ENCODE peak calls at places on chromosomes 6 and 20, in eight cellular contexts. L is mammary epithelial cell; M is HepG2; F is Caco-2; C is head of caudate nucleus; B is GM12865; I is activated CD8-positive, alpha-beta T cell treated with anti-CD3 and anti-CD28 coated beads for 36 hours; S is NCI-H1417 treated with DMSO at 0.1 percent for 48 hours. O is an unnamed sample.

GRCh38 chr6:70956451-70957283 is at the start of gene B3GAT2:
- DNase-seq in L (peak), B (peak), I (peak), C (peak), F (no peak), S (peak), M (no peak), O (no peak)

GRCh38 chr6:136740050-136740974 is 52.0 kb downstream of the MAP3K5 start:
- DNase-seq in I (no peak), F (no peak), L (no peak), C (no peak), B (no peak), S (no peak), M (no peak), O (no peak)

GRCh38 chr6:25170640-25171039 is 108.5 kb upstream of the CARMIL1 start:
- DNase-seq in S (no peak), B (no peak), L (no peak), C (no peak), M (no peak), F (no peak), I (no peak), O (no peak)

GRCh38 chr20:32572271-32572968 is 12.7 kb downstream of the NOL4L start:
- DNase-seq in L (no peak), C (no peak), M (no peak), B (no peak), I (no peak), F (no peak), S (no peak), O (no peak)

GRCh38 chr6:127162808-127163207 is 44.3 kb downstream of the RSPO3 start:
- DNase-seq in I (no peak), M (no peak), F (no peak), B (no peak), C (no peak), S (no peak), L (no peak), O (no peak)

GRCh38 chr20:34043025-34043424 is 49.3 kb downstream of the RALY start:
- DNase-seq in B (no peak), S (no peak), F (no peak), I (no peak), C (no peak), M (no peak), L (no peak), O (no peak)

GRCh38 chr6:107729098-107729497 is 95.0 kb downstream of the SCML4 start:
- DNase-seq in F (no peak), B (no peak), S (no peak), L (no peak), M (no peak), C (no peak), I (no peak), O (no peak)

GRCh38 chr6:74596586-74596985 is 609.3 kb downstream of the COL12A1 start:
- DNase-seq in M (no peak), F (no peak), I (no peak), L (no peak), C (no peak), B (no peak), S (no peak), O (no peak)

GRCh38 chr6:80003841-80004198 is 629 bp upstream of the TTK start:
- DNase-seq in B (no peak), L (no peak), F (no peak), M (no peak), C (no peak), S (no peak), I (peak), O (peak)

GRCh38 chr6:85394853-85395538 is 54.9 kb upstream of the NT5E start:
- DNase-seq in B (no peak), I (no peak), C (no peak), M (no peak), L (no peak), F (no peak), S (no peak), O (no peak)

GRCh38 chr6:43221046-43221773 is 8.1 kb downstream of the DNPH1 start:
- DNase-seq in C (peak), S (no peak), L (peak), I (no peak), F (no peak), B (no peak), M (no peak), O (no peak)

GRCh38 chr6:45697605-45698004 is 318.1 kb downstream of the CLIC5 start:
- DNase-seq in C (no peak), S (no peak), B (peak), F (no peak), L (peak), M (no peak), I (no peak), O (peak)

GRCh38 chr6:121437861-121438651 is 2.6 kb downstream of the GJA1 start:
- DNase-seq in C (no peak), L (peak), B (no peak), F (peak), M (no peak), S (no peak), I (peak), O (peak)

GRCh38 chr6:162151050-162151658 is 576.4 kb downstream of the PRKN start:
- DNase-seq in F (no peak), I (no peak), M (no peak), B (no peak), L (no peak), C (no peak), S (no peak), O (no peak)

GRCh38 chr6:11845664-11846577 is 67.3 kb upstream of the ADTRP start:
- DNase-seq in I (no peak), C (no peak), M (no peak), F (no peak), L (peak), B (no peak), S (no peak), O (no peak)

GRCh38 chr6:73121421-73121993 is 103.8 kb downstream of the KHDC1L start:
- DNase-seq in M (no peak), C (no peak), B (no peak), F (peak), S (no peak), L (peak), I (no peak), O (no peak)

GRCh38 chr6:153027480-153027879 is 25.0 kb upstream of the MTRF1L start:
- DNase-seq in S (no peak), M (no peak), F (no peak), B (no peak), L (no peak), C (no peak), I (no peak), O (no peak)

GRCh38 chr20:62473717-62474584 is 1.8 kb downstream of the GATA5 start:
- DNase-seq in S (no peak), F (no peak), M (no peak), L (no peak), C (no peak), I (no peak), B (no peak), O (no peak)

GRCh38 chr6:157244175-157244574 is 79.1 kb downstream of the TMEM242 start:
- DNase-seq in F (no peak), S (no peak), B (no peak), C (no peak), M (no peak), L (no peak), I (no peak), O (peak)

GRCh38 chr6:44731485-44732095 is 344.1 kb downstream of the CDC5L start:
- DNase-seq in C (no peak), L (peak), I (no peak), S (no peak), M (no peak), B (no peak), F (no peak), O (no peak)

GRCh38 chr20:61723538-61724257 is 342.0 kb downstream of the TAF4 start:
- DNase-seq in L (no peak), B (no peak), M (peak), S (no peak), I (no peak), F (no peak), C (no peak), O (no peak)

GRCh38 chr20:37257993-37258392 is 3.6 kb downstream of the GHRH start:
- DNase-seq in S (no peak), B (no peak), L (no peak), M (no peak), C (no peak), I (no peak), F (peak), O (no peak)

GRCh38 chr6:90421656-90422055 is 125.0 kb upstream of the BACH2 start:
- DNase-seq in I (no peak), F (no peak), B (no peak), L (no peak), S (no peak), M (no peak), C (no peak), O (no peak)

GRCh38 chr6:52815167-52816092 is 11.8 kb upstream of the GSTA1 start:
- DNase-seq in F (peak), I (peak), C (peak), L (peak), M (peak), S (no peak), B (peak), O (peak)

GRCh38 chr6:109071125-109071917 is 23.3 kb downstream of the SESN1 start:
- DNase-seq in B (no peak), C (no peak), M (no peak), F (no peak), S (no peak), L (no peak), I (peak), O (no peak)